ENCODE peak calls at places on chromosomes 3 and 15, in six cellular contexts. G is activated T-cell treated with anti-CD3 and anti-CD28 coated beads, Interleukin-2, amount 50 U/mL, for 48 hours; E is Right ventricle myocardium superior; R is type B pancreatic cell; A is GM20000; U is OCI-M1. J is an unnamed sample.

GRCh38 chr3:87311309-87311708 is 34.9 kb upstream of the POU1F1 start:
- DNase-seq in G (no peak), E (no peak), R (no peak), A (no peak), U (no peak), J (no peak)

GRCh38 chr3:50275160-50275995 is 3.5 kb upstream of the LSMEM2 start:
- DNase-seq in G (no peak), E (no peak), R (no peak), A (peak; percentile 50), U (no peak), J (no peak)

GRCh38 chr3:9690451-9691450 is 12.9 kb upstream of the CPNE9 start:
- DNase-seq in G (no peak), E (no peak), R (no peak), A (peak; percentile 62), U (peak; percentile 38), J (no peak)

GRCh38 chr3:146160964-146161724 is at the start of gene PLOD2:
- DNase-seq in G (peak; percentile 35), E (peak; percentile 86), R (peak; percentile 82), A (peak; percentile 69), U (peak; percentile 85), J (peak; percentile 82)

GRCh38 chr3:154243353-154243752 is 80.9 kb downstream of the DHX36 start:
- DNase-seq in G (no peak), E (no peak), R (no peak), A (no peak), U (no peak), J (no peak)

GRCh38 chr3:69776926-69777581 is 37.8 kb downstream of the MITF start:
- DNase-seq in G (no peak), E (no peak), R (no peak), A (no peak), U (peak; percentile 67), J (no peak)

GRCh38 chr15:92677998-92678397 is 22.4 kb upstream of the FAM174B start:
- DNase-seq in G (no peak), E (no peak), R (no peak), A (no peak), U (peak; percentile 11), J (no peak)

GRCh38 chr15:96869122-96869521 is 538.6 kb downstream of the NR2F2 start:
- DNase-seq in G (no peak), E (no peak), R (no peak), A (no peak), U (no peak), J (no peak)

GRCh38 chr3:134677987-134678308 is 27.1 kb upstream of the KY start:
- DNase-seq in G (no peak), E (no peak), R (no peak), A (no peak), U (no peak), J (peak; percentile 73)

GRCh38 chr3:184821034-184821433 is 9.1 kb downstream of the VPS8 start:
- DNase-seq in G (no peak), E (no peak), R (no peak), A (no peak), U (no peak), J (no peak)

GRCh38 chr3:10116138-10116460 is 624 bp downstream of the BRK1 start:
- DNase-seq in G (no peak), E (no peak), R (no peak), A (peak; percentile 25), U (peak; percentile 80), J (no peak)

GRCh38 chr3:193391902-193392301 is 13.3 kb upstream of the ATP13A5 start:
- DNase-seq in G (no peak), E (no peak), R (no peak), A (no peak), U (no peak), J (no peak)

GRCh38 chr15:53307952-53308624 is 451.4 kb downstream of the WDR72 start:
- DNase-seq in G (no peak), E (no peak), R (no peak), A (no peak), U (no peak), J (no peak)

GRCh38 chr3:10496121-10496863 is 9.1 kb downstream of the ATP2B2 start:
- DNase-seq in G (no peak), E (peak; percentile 16), R (no peak), A (no peak), U (no peak), J (no peak)

GRCh38 chr3:192303235-192303634 is 424.1 kb downstream of the FGF12 start:
- DNase-seq in G (no peak), E (no peak), R (no peak), A (no peak), U (no peak), J (no peak)

GRCh38 chr15:29570121-29570930 is 251.9 kb downstream of the TJP1 start:
- DNase-seq in G (no peak), E (no peak), R (no peak), A (peak; percentile 33), U (no peak), J (peak; percentile 35)

GRCh38 chr15:79431636-79432344 is at the start of gene MINAR1:
- DNase-seq in G (peak; percentile 31), E (peak; percentile 50), R (peak; percentile 76), A (peak; percentile 50), U (no peak), J (peak; percentile 27)

GRCh38 chr3:143226678-143227291 is 107.2 kb downstream of the CHST2 start:
- DNase-seq in G (no peak), E (no peak), R (no peak), A (no peak), U (no peak), J (peak; percentile 24)

GRCh38 chr15:48493084-48493762 is 152.3 kb downstream of the FBN1 start:
- DNase-seq in G (no peak), E (no peak), R (no peak), A (no peak), U (no peak), J (no peak)

GRCh38 chr15:39746176-39746575 is 36.5 kb downstream of the FSIP1 start:
- DNase-seq in G (no peak), E (no peak), R (no peak), A (no peak), U (peak; percentile 22), J (no peak)

GRCh38 chr3:197025736-197026480 is 3.7 kb downstream of the MELTF start:
- DNase-seq in G (peak; percentile 13), E (no peak), R (no peak), A (no peak), U (no peak), J (no peak)

GRCh38 chr15:69537085-69537484 is 84.5 kb downstream of the RPLP1 start:
- DNase-seq in G (no peak), E (no peak), R (no peak), A (no peak), U (no peak), J (no peak)

GRCh38 chr3:34213481-34213880 is 415.1 kb downstream of the PDCD6IP start:
- DNase-seq in G (no peak), E (no peak), R (no peak), A (no peak), U (no peak), J (peak; percentile 40)

GRCh38 chr3:117656391-117656790 is 946.8 kb downstream of the TUSC7 start:
- DNase-seq in G (no peak), E (no peak), R (no peak), A (no peak), U (no peak), J (no peak)

GRCh38 chr3:159785276-159785675 is 203.4 kb upstream of the IL12A start:
- DNase-seq in G (no peak), E (no peak), R (no peak), A (no peak), U (no peak), J (peak; percentile 51)

GRCh38 chr15:62254137-62254934 is 89.3 kb upstream of the C2CD4B start:
- DNase-seq in G (peak; percentile 84), E (peak; percentile 78), R (peak; percentile 82), A (peak; percentile 40), U (peak; percentile 70), J (peak; percentile 61)

GRCh38 chr3:134803652-134804051 is 8.6 kb downstream of the EPHB1 start:
- DNase-seq in G (no peak), E (no peak), R (peak; percentile 59), A (no peak), U (no peak), J (no peak)

GRCh38 chr3:190038050-190038631 is 82.6 kb downstream of the P3H2 start:
- DNase-seq in G (no peak), E (peak; percentile 62), R (no peak), A (no peak), U (peak; percentile 84), J (peak; percentile 62)

GRCh38 chr15:59189224-59189623 is 17.4 kb upstream of the LDHAL6B start:
- DNase-seq in G (no peak), E (no peak), R (no peak), A (no peak), U (no peak), J (no peak)

GRCh38 chr3:150106752-150107428 is 136.2 kb upstream of the PFN2 start:
- DNase-seq in G (no peak), E (no peak), R (peak; percentile 77), A (no peak), U (no peak), J (peak; percentile 64)

GRCh38 chr3:77319711-77320110 is 279.8 kb downstream of the ROBO2 start:
- DNase-seq in G (no peak), E (no peak), R (no peak), A (no peak), U (peak; percentile 71), J (no peak)

GRCh38 chr3:31185004-31185357 is 290.5 kb upstream of the GADL1 start:
- DNase-seq in G (no peak), E (no peak), R (no peak), A (no peak), U (no peak), J (no peak)

GRCh38 chr3:188491276-188491687 is 337.3 kb downstream of the LPP start:
- DNase-seq in G (no peak), E (no peak), R (no peak), A (no peak), U (peak; percentile 20), J (no peak)

GRCh38 chr3:158672293-158673176 is at the start of gene LXN:
- DNase-seq in G (peak; percentile 82), E (peak; percentile 90), R (peak; percentile 84), A (peak; percentile 87), U (peak; percentile 86), J (no peak)

GRCh38 chr15:37585966-37586656 is 348.3 kb upstream of the TMCO5A start:
- DNase-seq in G (no peak), E (no peak), R (no peak), A (no peak), U (no peak), J (no peak)

GRCh38 chr15:37933685-37934084 is 755 bp upstream of the TMCO5A start:
- DNase-seq in G (no peak), E (no peak), R (no peak), A (no peak), U (no peak), J (no peak)

J was measured in NCI-H345.